ENCODE peak calls at places on chromosome 12, in nine cellular contexts. One of them, this sample, is unnamed. For H3K4me1, the result is how much of the 10 kb centered on the place peaks cover.

GRCh38 chr12:83128529-83128928 is 441.8 kb downstream of the TMTC2 start:
- DNase-seq in aorta: no peak
- DNase-seq in endodermal cell: no peak
- DNase-seq in tibial artery: no peak
- DNase-seq in IMR-90: no peak
- DNase-seq in SK-N-SH: no peak
- DNase-seq in RWPE2: no peak
- DNase-seq in colonic mucosa: no peak
- DNase-seq in left ventricle myocardium inferior: no peak
- DNase-seq in this sample: no peak

GRCh38 chr12:48183876-48184548 is 568 bp downstream of the CCDC184 start:
- DNase-seq in aorta: no peak
- DNase-seq in endodermal cell: peak
- DNase-seq in tibial artery: no peak
- DNase-seq in IMR-90: no peak
- DNase-seq in SK-N-SH: peak
- DNase-seq in RWPE2: no peak
- DNase-seq in colonic mucosa: no peak
- DNase-seq in left ventricle myocardium inferior: no peak
- DNase-seq in this sample: no peak

GRCh38 chr12:103841690-103842584 is 903 bp upstream of the NT5DC3 start:
- DNase-seq in aorta: peak
- DNase-seq in endodermal cell: peak
- DNase-seq in tibial artery: peak
- DNase-seq in IMR-90: peak
- DNase-seq in SK-N-SH: no peak
- DNase-seq in RWPE2: peak
- DNase-seq in colonic mucosa: peak
- DNase-seq in left ventricle myocardium inferior: peak
- DNase-seq in this sample: peak

GRCh38 chr12:120474092-120474960 is 4.8 kb upstream of the SRSF9 start:
- DNase-seq in aorta: peak
- DNase-seq in endodermal cell: peak
- DNase-seq in tibial artery: peak
- DNase-seq in IMR-90: peak
- DNase-seq in SK-N-SH: peak
- DNase-seq in RWPE2: peak
- DNase-seq in colonic mucosa: peak
- DNase-seq in left ventricle myocardium inferior: no peak
- DNase-seq in this sample: no peak

GRCh38 chr12:33690562-33690961 is 250.9 kb upstream of the SYT10 start:
- DNase-seq in aorta: no peak
- DNase-seq in endodermal cell: no peak
- DNase-seq in tibial artery: no peak
- DNase-seq in IMR-90: no peak
- DNase-seq in SK-N-SH: no peak
- DNase-seq in RWPE2: no peak
- DNase-seq in colonic mucosa: no peak
- DNase-seq in left ventricle myocardium inferior: no peak
- DNase-seq in this sample: no peak

GRCh38 chr12:113348849-113349536 is 9.4 kb upstream of the PLBD2 start:
- DNase-seq in aorta: no peak
- DNase-seq in endodermal cell: peak
- DNase-seq in tibial artery: no peak
- DNase-seq in IMR-90: no peak
- DNase-seq in SK-N-SH: no peak
- DNase-seq in RWPE2: no peak
- DNase-seq in colonic mucosa: no peak
- DNase-seq in left ventricle myocardium inferior: no peak
- DNase-seq in this sample: no peak

GRCh38 chr12:82937151-82937550 is 250.4 kb downstream of the TMTC2 start:
- DNase-seq in aorta: no peak
- DNase-seq in endodermal cell: no peak
- DNase-seq in tibial artery: no peak
- DNase-seq in IMR-90: no peak
- DNase-seq in SK-N-SH: no peak
- DNase-seq in RWPE2: no peak
- DNase-seq in colonic mucosa: no peak
- DNase-seq in left ventricle myocardium inferior: no peak
- DNase-seq in this sample: no peak

GRCh38 chr12:59858508-59858907 is 262.7 kb downstream of the SLC16A7 start:
- DNase-seq in aorta: no peak
- DNase-seq in endodermal cell: no peak
- DNase-seq in tibial artery: no peak
- DNase-seq in IMR-90: no peak
- DNase-seq in SK-N-SH: no peak
- DNase-seq in RWPE2: no peak
- DNase-seq in colonic mucosa: peak
- DNase-seq in left ventricle myocardium inferior: no peak
- DNase-seq in this sample: no peak

GRCh38 chr12:111175404-111175803 is 193.5 kb downstream of the PHETA1 start:
- DNase-seq in aorta: no peak
- DNase-seq in endodermal cell: no peak
- DNase-seq in tibial artery: no peak
- DNase-seq in IMR-90: no peak
- DNase-seq in SK-N-SH: no peak
- DNase-seq in RWPE2: no peak
- DNase-seq in colonic mucosa: no peak
- DNase-seq in left ventricle myocardium inferior: no peak
- DNase-seq in this sample: no peak

GRCh38 chr12:89469361-89469760 is 55.2 kb downstream of the GALNT4 start:
- DNase-seq in aorta: no peak
- DNase-seq in endodermal cell: no peak
- DNase-seq in tibial artery: no peak
- DNase-seq in IMR-90: peak
- DNase-seq in SK-N-SH: no peak
- DNase-seq in RWPE2: no peak
- DNase-seq in colonic mucosa: no peak
- DNase-seq in left ventricle myocardium inferior: no peak
- DNase-seq in this sample: no peak

DNA sequence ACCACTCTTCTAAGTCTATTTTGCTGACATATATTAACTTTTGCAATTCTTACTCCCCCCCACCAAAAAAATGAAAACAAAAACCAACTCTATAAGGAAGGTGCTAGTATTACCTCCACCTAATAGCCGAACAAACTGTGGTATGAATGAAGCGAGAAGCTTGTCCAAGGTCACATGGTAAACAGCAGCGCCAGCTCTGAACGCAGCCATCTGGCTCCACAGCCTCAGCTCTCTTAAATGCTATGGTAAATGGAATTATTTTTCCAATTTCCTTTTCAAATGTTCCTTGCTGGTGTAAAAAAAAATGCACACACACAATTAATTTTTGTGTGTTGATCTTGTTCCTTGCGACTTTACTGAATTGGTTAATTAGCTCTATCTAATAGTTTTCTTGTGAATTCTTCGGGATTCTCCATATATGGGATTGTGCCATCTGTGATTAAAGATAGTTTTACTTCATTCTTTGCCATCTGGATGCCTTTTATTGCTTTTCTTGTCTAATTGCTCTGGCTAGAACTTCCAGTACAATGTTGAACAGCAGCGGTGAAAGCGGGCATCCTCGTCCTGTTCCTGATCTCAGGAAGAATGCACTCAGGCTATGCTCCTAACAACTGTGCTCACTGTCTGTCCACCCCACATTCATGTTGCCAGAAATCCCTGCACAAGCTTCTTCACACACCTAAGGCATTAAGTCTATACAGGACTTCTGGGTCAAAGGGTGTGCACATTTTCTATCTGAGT is 10.7 kb upstream of the C12orf76 start:
- DNase-seq in aorta: no peak
- DNase-seq in endodermal cell: no peak
- DNase-seq in tibial artery: no peak
- DNase-seq in IMR-90: no peak
- DNase-seq in SK-N-SH: no peak
- DNase-seq in RWPE2: no peak
- DNase-seq in colonic mucosa: no peak
- DNase-seq in left ventricle myocardium inferior: no peak
- DNase-seq in this sample: no peak
- H3K27ac ChIP-seq in aorta: no peak
- H3K27ac ChIP-seq in endodermal cell: no peak
- H3K27ac ChIP-seq in tibial artery: no peak
- H3K27ac ChIP-seq in IMR-90: no peak
- H3K27ac ChIP-seq in SK-N-SH: no peak
- H3K27ac ChIP-seq in RWPE2: no peak
- H3K27ac ChIP-seq in colonic mucosa: no peak
- H3K27ac ChIP-seq in left ventricle myocardium inferior: no peak
- H3K27ac ChIP-seq in this sample: no peak

DNA sequence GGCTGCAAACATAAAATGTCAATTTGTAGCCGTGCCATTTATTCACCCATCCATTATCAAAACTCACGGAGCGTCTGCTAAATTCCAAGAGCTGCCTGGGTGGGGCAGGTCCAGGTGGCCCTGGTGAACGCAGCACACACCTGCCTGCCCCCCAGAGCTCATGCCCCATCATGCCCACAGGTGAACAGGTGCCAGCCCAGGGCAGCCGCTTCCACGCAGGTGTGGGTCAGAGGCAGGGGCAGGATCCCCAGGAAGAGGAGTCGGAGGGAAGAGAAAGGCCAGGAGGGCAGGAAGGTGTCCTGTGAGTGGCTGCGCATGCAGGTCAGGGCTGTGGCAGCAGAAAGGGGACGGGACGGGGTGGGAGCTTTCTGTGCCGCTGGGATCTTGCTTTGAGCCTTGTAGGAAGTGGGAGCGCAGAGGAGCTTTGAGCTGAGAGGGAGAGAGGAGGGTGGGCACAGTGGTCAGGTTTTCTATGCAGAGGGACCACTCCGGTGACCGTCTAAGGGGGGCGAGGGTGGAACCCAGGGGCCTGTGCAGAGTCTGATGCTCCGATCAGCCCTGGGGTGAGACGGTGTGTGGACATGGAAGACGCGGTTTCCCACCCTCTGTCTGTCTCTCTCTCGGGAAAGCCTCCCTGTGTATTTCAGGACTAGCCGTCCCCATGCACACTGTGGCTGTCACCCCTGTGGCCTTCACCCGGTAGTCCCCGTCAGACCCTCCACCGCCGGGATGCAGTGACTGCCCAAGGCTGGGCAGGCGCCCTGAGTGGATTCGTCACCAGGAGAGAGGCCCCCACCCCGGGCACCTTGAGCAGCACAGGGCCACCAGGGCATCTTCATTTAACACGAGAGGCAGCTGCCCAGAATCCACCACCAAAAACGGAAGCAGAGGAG is 26.7 kb downstream of the GALNT9 start:
- DNase-seq in aorta: peak
- DNase-seq in endodermal cell: no peak
- DNase-seq in tibial artery: no peak
- DNase-seq in IMR-90: no peak
- DNase-seq in SK-N-SH: no peak
- DNase-seq in RWPE2: peak
- DNase-seq in colonic mucosa: no peak
- DNase-seq in left ventricle myocardium inferior: no peak
- DNase-seq in this sample: no peak
- H3K4me1 ChIP-seq in aorta: under half
- H3K4me1 ChIP-seq in endodermal cell: under half
- H3K4me1 ChIP-seq in tibial artery: under half
- H3K4me1 ChIP-seq in IMR-90: under half
- H3K4me1 ChIP-seq in SK-N-SH: under half
- H3K4me1 ChIP-seq in RWPE2: under half
- H3K4me1 ChIP-seq in colonic mucosa: under half
- H3K4me1 ChIP-seq in left ventricle myocardium inferior: under half
- H3K4me1 ChIP-seq in this sample: under half

GRCh38 chr12:94089891-94090290 is 58.5 kb upstream of the PLXNC1 start:
- DNase-seq in aorta: no peak
- DNase-seq in endodermal cell: no peak
- DNase-seq in tibial artery: no peak
- DNase-seq in IMR-90: peak
- DNase-seq in SK-N-SH: no peak
- DNase-seq in RWPE2: no peak
- DNase-seq in colonic mucosa: no peak
- DNase-seq in left ventricle myocardium inferior: no peak
- DNase-seq in this sample: no peak

GRCh38 chr12:94094700-94095099 is 53.7 kb upstream of the PLXNC1 start:
- DNase-seq in aorta: no peak
- DNase-seq in endodermal cell: no peak
- DNase-seq in tibial artery: no peak
- DNase-seq in IMR-90: no peak
- DNase-seq in SK-N-SH: no peak
- DNase-seq in RWPE2: no peak
- DNase-seq in colonic mucosa: no peak
- DNase-seq in left ventricle myocardium inferior: no peak
- DNase-seq in this sample: no peak

GRCh38 chr12:94091624-94092023 is 56.8 kb upstream of the PLXNC1 start:
- DNase-seq in aorta: no peak
- DNase-seq in endodermal cell: no peak
- DNase-seq in tibial artery: no peak
- DNase-seq in IMR-90: no peak
- DNase-seq in SK-N-SH: no peak
- DNase-seq in RWPE2: no peak
- DNase-seq in colonic mucosa: no peak
- DNase-seq in left ventricle myocardium inferior: no peak
- DNase-seq in this sample: no peak

GRCh38 chr12:94095618-94096017 is 52.8 kb upstream of the PLXNC1 start:
- DNase-seq in aorta: no peak
- DNase-seq in endodermal cell: no peak
- DNase-seq in tibial artery: no peak
- DNase-seq in IMR-90: no peak
- DNase-seq in SK-N-SH: no peak
- DNase-seq in RWPE2: no peak
- DNase-seq in colonic mucosa: no peak
- DNase-seq in left ventricle myocardium inferior: no peak
- DNase-seq in this sample: no peak

DNA sequence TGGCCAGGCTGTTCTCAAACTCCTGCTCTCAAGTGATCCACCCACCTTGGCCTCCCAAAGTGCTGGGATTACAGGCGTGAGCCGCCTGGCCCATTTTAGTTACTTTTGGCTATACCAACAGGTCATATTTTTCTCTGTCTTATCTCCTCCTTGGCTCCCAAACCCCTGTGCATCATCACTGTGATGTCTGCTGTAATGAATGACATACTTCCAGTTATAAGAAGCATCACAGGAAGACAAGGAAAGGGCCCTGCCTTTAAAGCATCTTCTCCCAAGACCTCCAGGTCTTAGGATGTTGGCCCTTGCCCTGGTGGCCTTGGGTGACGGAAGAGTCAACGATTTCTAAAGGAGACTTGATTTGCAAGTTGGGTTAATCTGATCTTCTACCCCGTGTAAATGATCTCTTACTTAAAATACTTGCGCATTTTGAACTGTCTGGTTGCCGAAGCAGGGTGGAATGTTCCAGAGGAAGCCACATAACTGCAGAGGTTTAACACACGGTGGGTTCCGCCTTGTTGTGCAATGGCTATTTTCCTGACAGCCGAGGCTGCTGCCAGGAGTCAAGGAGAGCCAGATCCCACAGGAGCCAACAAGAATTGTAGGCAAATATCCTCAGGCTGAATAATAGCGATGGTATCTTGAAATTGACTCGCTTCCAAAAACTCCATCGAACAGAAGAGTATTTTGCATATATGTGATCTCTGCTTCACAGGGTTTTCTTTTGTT is 55.7 kb upstream of the PLXNC1 start:
- DNase-seq in aorta: peak
- DNase-seq in endodermal cell: no peak
- DNase-seq in tibial artery: peak
- DNase-seq in IMR-90: peak
- DNase-seq in SK-N-SH: no peak
- DNase-seq in RWPE2: no peak
- DNase-seq in colonic mucosa: no peak
- DNase-seq in left ventricle myocardium inferior: no peak
- DNase-seq in this sample: no peak
- H3K27ac ChIP-seq in aorta: peak
- H3K27ac ChIP-seq in endodermal cell: no peak
- H3K27ac ChIP-seq in tibial artery: no peak
- H3K27ac ChIP-seq in IMR-90: no peak
- H3K27ac ChIP-seq in SK-N-SH: peak
- H3K27ac ChIP-seq in RWPE2: peak
- H3K27ac ChIP-seq in colonic mucosa: no peak
- H3K27ac ChIP-seq in left ventricle myocardium inferior: no peak
- H3K27ac ChIP-seq in this sample: no peak

GRCh38 chr12:131047789-131048610 is 94.3 kb downstream of the ADGRD1 start:
- DNase-seq in aorta: no peak
- DNase-seq in endodermal cell: no peak
- DNase-seq in tibial artery: no peak
- DNase-seq in IMR-90: no peak
- DNase-seq in SK-N-SH: no peak
- DNase-seq in RWPE2: peak
- DNase-seq in colonic mucosa: no peak
- DNase-seq in left ventricle myocardium inferior: peak
- DNase-seq in this sample: no peak
- H3K4me1 ChIP-seq in aorta: under half
- H3K4me1 ChIP-seq in endodermal cell: under half
- H3K4me1 ChIP-seq in tibial artery: under half
- H3K4me1 ChIP-seq in IMR-90: under half
- H3K4me1 ChIP-seq in SK-N-SH: under half
- H3K4me1 ChIP-seq in RWPE2: under half
- H3K4me1 ChIP-seq in colonic mucosa: under half
- H3K4me1 ChIP-seq in left ventricle myocardium inferior: under half
- H3K4me1 ChIP-seq in this sample: under half